ENCODE peak calls at places on chromosomes 1 and 21, in five cellular contexts. I is effector memory CD4-positive, alpha-beta T cell; K is T-helper 2 cell; M is activated CD8-positive, alpha-beta memory T cell treated with anti-CD3 and anti-CD28 coated beads, Interleukin-2, amount 50 U/mL, for 4 hours; G is left colon. Y is an unnamed sample.

GRCh38 chr1:30782361-30783243 is 25.0 kb upstream of the LAPTM5 start:
- DNase-seq in M (peak), I (peak), G (peak), K (peak), Y (peak)

GRCh38 chr1:69475021-69475420 is 92.7 kb upstream of the LRRC7 start:
- DNase-seq in G (no peak), I (no peak), K (no peak), M (no peak), Y (no peak)

GRCh38 chr1:43258370-43258769 is 11.4 kb upstream of the TMEM125 start:
- DNase-seq in K (no peak), I (no peak), M (no peak), G (no peak), Y (no peak)

GRCh38 chr1:17119744-17120482 is 662 bp upstream of the PADI2 start:
- DNase-seq in I (no peak), M (no peak), K (no peak), G (no peak), Y (no peak)

GRCh38 chr1:105483436-105483835 is 1573.0 kb upstream of the PRMT6 start:
- DNase-seq in K (no peak), I (no peak), G (no peak), M (no peak), Y (no peak)

GRCh38 chr1:187044393-187044792 is 215.6 kb downstream of the PLA2G4A start:
- DNase-seq in M (no peak), K (no peak), I (no peak), G (no peak), Y (no peak)

GRCh38 chr1:58165073-58165472 is 381.5 kb downstream of the OMA1 start:
- DNase-seq in G (no peak), I (no peak), M (no peak), K (no peak), Y (no peak)

GRCh38 chr1:198904356-198904755 is 265.5 kb downstream of the PTPRC start:
- DNase-seq in I (no peak), G (no peak), K (no peak), M (no peak), Y (no peak)

GRCh38 chr1:3082051-3082450 is 13.0 kb downstream of the PRDM16 start:
- DNase-seq in K (no peak), M (no peak), G (no peak), I (no peak), Y (no peak)

GRCh38 chr1:236103646-236104218 is 38.6 kb upstream of the GPR137B start:
- DNase-seq in K (no peak), G (peak), M (peak), I (peak), Y (peak)

GRCh38 chr1:64624446-64624766 is 120.5 kb upstream of the RAVER2 start:
- DNase-seq in M (no peak), K (no peak), G (no peak), I (no peak), Y (no peak)

GRCh38 chr1:247445775-247446364 is 12.0 kb downstream of the OR2B11 start:
- DNase-seq in K (no peak), G (no peak), M (no peak), I (no peak), Y (no peak)

GRCh38 chr1:35683012-35683411 is 35.7 kb downstream of the C1orf216 start:
- DNase-seq in K (no peak), M (no peak), G (no peak), I (no peak), Y (no peak)

GRCh38 chr21:17191346-17191993 is 321.4 kb upstream of the CXADR start:
- DNase-seq in I (no peak), M (no peak), G (no peak), K (no peak), Y (no peak)

GRCh38 chr1:15280416-15280815 is 33.4 kb downstream of the FHAD1 start:
- DNase-seq in G (no peak), I (no peak), M (no peak), K (no peak), Y (no peak)

GRCh38 chr1:94014635-94015488 is 105.6 kb upstream of the GCLM start:
- DNase-seq in M (no peak), K (no peak), G (no peak), I (no peak), Y (no peak)

GRCh38 chr1:167635233-167635648 is 5.2 kb downstream of the RCSD1 start:
- DNase-seq in K (no peak), I (no peak), G (no peak), M (no peak), Y (no peak)

GRCh38 chr1:234713859-234714258 is 103.9 kb upstream of the IRF2BP2 start:
- DNase-seq in I (no peak), G (no peak), M (no peak), K (no peak), Y (no peak)

Y was measured in T-helper 9 cell.